ENCODE peak calls at places on chromosomes 6 and 20, in seven cellular contexts. One of them, this sample, is unnamed.

GRCh38 chr6:170073846-170074245 is 217.0 kb downstream of the DLL1 start:
- DNase-seq in central memory CD4-positive, alpha-beta T cell: no peak
- DNase-seq in non-pigmented ciliary epithelial cell: no peak
- DNase-seq in nucleus accumbens: no peak
- DNase-seq in dorsolateral prefrontal cortex: peak; percentile 79
- DNase-seq in tibial artery: no peak
- DNase-seq in GM04504: no peak
- DNase-seq in this sample: no peak

GRCh38 chr20:61045876-61046585 is 206.0 kb upstream of the CDH4 start:
- DNase-seq in nucleus accumbens: no peak
- DNase-seq in tibial artery: no peak
- DNase-seq in non-pigmented ciliary epithelial cell: no peak
- DNase-seq in GM04504: no peak
- DNase-seq in dorsolateral prefrontal cortex: no peak
- DNase-seq in central memory CD4-positive, alpha-beta T cell: no peak
- DNase-seq in this sample: no peak

GRCh38 chr6:3601570-3601969 is 144.7 kb upstream of the SLC22A23 start:
- DNase-seq in tibial artery: no peak
- DNase-seq in GM04504: no peak
- DNase-seq in dorsolateral prefrontal cortex: no peak
- DNase-seq in central memory CD4-positive, alpha-beta T cell: no peak
- DNase-seq in nucleus accumbens: no peak
- DNase-seq in non-pigmented ciliary epithelial cell: no peak
- DNase-seq in this sample: no peak

GRCh38 chr6:104473021-104473429 is 386.7 kb downstream of the HACE1 start:
- DNase-seq in central memory CD4-positive, alpha-beta T cell: no peak
- DNase-seq in dorsolateral prefrontal cortex: no peak
- DNase-seq in non-pigmented ciliary epithelial cell: no peak
- DNase-seq in GM04504: no peak
- DNase-seq in nucleus accumbens: no peak
- DNase-seq in tibial artery: no peak
- DNase-seq in this sample: no peak

GRCh38 chr20:57485770-57486169 is 39.2 kb downstream of the CTCFL start:
- DNase-seq in nucleus accumbens: no peak
- DNase-seq in central memory CD4-positive, alpha-beta T cell: no peak
- DNase-seq in GM04504: no peak
- DNase-seq in dorsolateral prefrontal cortex: no peak
- DNase-seq in non-pigmented ciliary epithelial cell: no peak
- DNase-seq in tibial artery: no peak
- DNase-seq in this sample: no peak

GRCh38 chr20:23879811-23880374 is 345 bp upstream of the CST5 start:
- DNase-seq in GM04504: no peak
- DNase-seq in tibial artery: no peak
- DNase-seq in non-pigmented ciliary epithelial cell: peak; percentile 8
- DNase-seq in central memory CD4-positive, alpha-beta T cell: no peak
- DNase-seq in nucleus accumbens: no peak
- DNase-seq in dorsolateral prefrontal cortex: no peak
- DNase-seq in this sample: no peak

GRCh38 chr20:43939762-43940121 is 25.1 kb downstream of the TOX2 start:
- DNase-seq in GM04504: no peak
- DNase-seq in dorsolateral prefrontal cortex: no peak
- DNase-seq in tibial artery: no peak
- DNase-seq in nucleus accumbens: no peak
- DNase-seq in central memory CD4-positive, alpha-beta T cell: no peak
- DNase-seq in non-pigmented ciliary epithelial cell: no peak
- DNase-seq in this sample: peak; percentile 86

GRCh38 chr6:48977573-48977972 is 485.5 kb downstream of the MMUT start:
- DNase-seq in non-pigmented ciliary epithelial cell: no peak
- DNase-seq in dorsolateral prefrontal cortex: no peak
- DNase-seq in nucleus accumbens: no peak
- DNase-seq in central memory CD4-positive, alpha-beta T cell: no peak
- DNase-seq in GM04504: no peak
- DNase-seq in tibial artery: no peak
- DNase-seq in this sample: peak; percentile 3

GRCh38 chr6:146550911-146551310 is 7.3 kb downstream of the RAB32 start:
- DNase-seq in dorsolateral prefrontal cortex: no peak
- DNase-seq in tibial artery: no peak
- DNase-seq in nucleus accumbens: no peak
- DNase-seq in non-pigmented ciliary epithelial cell: no peak
- DNase-seq in central memory CD4-positive, alpha-beta T cell: no peak
- DNase-seq in GM04504: peak; percentile 40
- DNase-seq in this sample: no peak

GRCh38 chr6:138847884-138848283 is 52.0 kb downstream of the ECT2L start:
- DNase-seq in central memory CD4-positive, alpha-beta T cell: no peak
- DNase-seq in GM04504: no peak
- DNase-seq in nucleus accumbens: no peak
- DNase-seq in dorsolateral prefrontal cortex: no peak
- DNase-seq in tibial artery: no peak
- DNase-seq in non-pigmented ciliary epithelial cell: no peak
- DNase-seq in this sample: no peak